ENCODE peak calls at places on chromosomes 2 and 18, in nine cellular contexts. H is GM13976; T is NCI-H82; R is cardiac fibroblast; S is H4; D is PC-3; J is activated CD4-positive, alpha-beta T cell treated with anti-CD3 and anti-CD28 coated beads for 48 hours; P is skeletal muscle cell; O is EH. N is an unnamed sample.

GRCh38 chr18:76387608-76388007 is 107.4 kb downstream of the ZNF516 start:
- DNase-seq in H (no peak), T (no peak), R (no peak), S (no peak), D (no peak), J (no peak), P (no peak), O (no peak), N (no peak)

GRCh38 chr2:145931836-145932352 is 1412.0 kb upstream of the ZEB2 start:
- DNase-seq in H (no peak), T (no peak), R (no peak), S (no peak), D (no peak), J (no peak), P (no peak), O (peak), N (peak)

GRCh38 chr2:102618452-102619413 is 620 bp upstream of the SLC9A2 start:
- DNase-seq in H (peak), T (no peak), R (peak), S (no peak), D (peak), J (peak), P (no peak), O (peak), N (no peak)

GRCh38 chr2:159904565-159905281 is 106.7 kb upstream of the CD302 start:
- DNase-seq in H (peak), T (peak), R (no peak), S (no peak), D (no peak), J (peak), P (no peak), O (peak), N (no peak)

GRCh38 chr2:129004940-129005490 is 686.3 kb upstream of the HS6ST1 start:
- DNase-seq in H (no peak), T (no peak), R (no peak), S (no peak), D (no peak), J (no peak), P (no peak), O (no peak), N (no peak)

GRCh38 chr2:235433860-235434259 is 60.0 kb upstream of the AGAP1 start:
- DNase-seq in H (no peak), T (no peak), R (peak), S (peak), D (peak), J (no peak), P (no peak), O (peak), N (no peak)

GRCh38 chr2:9805435-9806297 is 37.6 kb upstream of the TAF1B start:
- DNase-seq in H (peak), T (peak), R (peak), S (no peak), D (no peak), J (no peak), P (peak), O (no peak), N (no peak)

GRCh38 chr2:126643431-126643830 is 12.5 kb upstream of the GYPC start:
- DNase-seq in H (no peak), T (peak), R (no peak), S (no peak), D (no peak), J (no peak), P (no peak), O (no peak), N (no peak)

GRCh38 chr2:126707941-126708340 is 52.0 kb downstream of the GYPC start:
- DNase-seq in H (no peak), T (peak), R (no peak), S (no peak), D (no peak), J (no peak), P (no peak), O (no peak), N (no peak)

GRCh38 chr2:191302459-191303155 is 57.4 kb downstream of the MYO1B start:
- DNase-seq in H (peak), T (peak), R (no peak), S (no peak), D (peak), J (peak), P (no peak), O (peak), N (no peak)

GRCh38 chr2:77720115-77720514 is 197.9 kb upstream of the LRRTM4 start:
- DNase-seq in H (no peak), T (no peak), R (no peak), S (no peak), D (no peak), J (no peak), P (no peak), O (no peak), N (no peak)

GRCh38 chr2:229133155-229133772 is 137.8 kb downstream of the PID1 start:
- DNase-seq in H (no peak), T (peak), R (peak), S (peak), D (peak), J (no peak), P (no peak), O (peak), N (peak)

GRCh38 chr2:126674075-126674744 is 18.3 kb downstream of the GYPC start:
- DNase-seq in H (no peak), T (no peak), R (no peak), S (no peak), D (no peak), J (no peak), P (no peak), O (no peak), N (no peak)

GRCh38 chr18:26868968-26869586 is 3.6 kb upstream of the AQP4 start:
- DNase-seq in H (no peak), T (no peak), R (no peak), S (peak), D (no peak), J (no peak), P (no peak), O (no peak), N (no peak)

GRCh38 chr2:218322756-218323525 is 30.6 kb upstream of the TMBIM1 start:
- DNase-seq in H (peak), T (peak), R (peak), S (peak), D (peak), J (peak), P (peak), O (peak), N (peak)

GRCh38 chr2:106057206-106057605 is 136.9 kb downstream of the UXS1 start:
- DNase-seq in H (no peak), T (no peak), R (no peak), S (peak), D (peak), J (peak), P (no peak), O (no peak), N (no peak)

GRCh38 chr2:55031505-55031904 is 18.7 kb downstream of the RTN4 start:
- DNase-seq in H (no peak), T (no peak), R (no peak), S (no peak), D (no peak), J (no peak), P (no peak), O (no peak), N (no peak)

GRCh38 chr2:224165901-224166319 is 126.8 kb upstream of the SERPINE2 start:
- DNase-seq in H (no peak), T (no peak), R (peak), S (no peak), D (peak), J (no peak), P (no peak), O (peak), N (no peak)

GRCh38 chr2:112275887-112276773 is 733 bp downstream of the ZC3H6 start:
- DNase-seq in H (peak), T (peak), R (peak), S (peak), D (peak), J (peak), P (peak), O (peak), N (peak)

GRCh38 chr2:99079226-99079625 is 62.3 kb upstream of the C2orf15 start:
- DNase-seq in H (no peak), T (no peak), R (peak), S (no peak), D (peak), J (no peak), P (peak), O (peak), N (no peak)

GRCh38 chr2:159153463-159153862 is 133.0 kb downstream of the WDSUB1 start:
- DNase-seq in H (no peak), T (no peak), R (no peak), S (no peak), D (peak), J (no peak), P (no peak), O (no peak), N (no peak)

GRCh38 chr2:38146917-38147307 is 71.0 kb upstream of the CYP1B1 start:
- DNase-seq in H (peak), T (no peak), R (peak), S (peak), D (peak), J (peak), P (peak), O (peak), N (no peak)

GRCh38 chr2:1053781-1054180 is 103.1 kb downstream of the SNTG2 start:
- DNase-seq in H (no peak), T (no peak), R (no peak), S (no peak), D (no peak), J (no peak), P (no peak), O (no peak), N (no peak)

GRCh38 chr2:190904644-190905043 is 24.0 kb downstream of the GLS start:
- DNase-seq in H (no peak), T (no peak), R (no peak), S (no peak), D (no peak), J (no peak), P (no peak), O (peak), N (no peak)

GRCh38 chr2:9057939-9058761 is 54.7 kb upstream of the MBOAT2 start:
- DNase-seq in H (no peak), T (no peak), R (peak), S (peak), D (no peak), J (peak), P (peak), O (peak), N (no peak)

GRCh38 chr2:234256516-234256915 is 206.0 kb downstream of the SPP2 start:
- DNase-seq in H (no peak), T (no peak), R (no peak), S (no peak), D (no peak), J (no peak), P (no peak), O (no peak), N (no peak)

GRCh38 chr2:45300026-45300750 is 290.9 kb upstream of the SIX2 start:
- DNase-seq in H (no peak), T (peak), R (no peak), S (no peak), D (no peak), J (no peak), P (no peak), O (no peak), N (peak)

GRCh38 chr2:105757361-105757933 is 12.7 kb downstream of the NCK2 start:
- DNase-seq in H (no peak), T (no peak), R (no peak), S (no peak), D (no peak), J (no peak), P (no peak), O (no peak), N (no peak)

GRCh38 chr2:82258151-82258550 is 1953.6 kb upstream of the LRRTM1 start:
- DNase-seq in H (no peak), T (peak), R (no peak), S (no peak), D (peak), J (no peak), P (no peak), O (no peak), N (no peak)

GRCh38 chr2:204274991-204275390 is 270.3 kb upstream of the PARD3B start:
- DNase-seq in H (no peak), T (no peak), R (no peak), S (no peak), D (no peak), J (no peak), P (no peak), O (no peak), N (no peak)

GRCh38 chr18:46732201-46732600 is 24.7 kb downstream of the ST8SIA5 start:
- DNase-seq in H (no peak), T (no peak), R (no peak), S (no peak), D (no peak), J (no peak), P (no peak), O (no peak), N (no peak)

GRCh38 chr2:96174251-96175144 is 29.3 kb upstream of the DUSP2 start:
- DNase-seq in H (peak), T (peak), R (peak), S (peak), D (peak), J (peak), P (no peak), O (peak), N (peak)

GRCh38 chr2:37855283-37856041 is 69.6 kb upstream of the RMDN2 start:
- DNase-seq in H (no peak), T (no peak), R (peak), S (no peak), D (no peak), J (no peak), P (no peak), O (peak), N (no peak)

GRCh38 chr2:212928681-212929080 is 222.7 kb downstream of the IKZF2 start:
- DNase-seq in H (no peak), T (no peak), R (peak), S (no peak), D (no peak), J (no peak), P (no peak), O (peak), N (no peak)

GRCh38 chr2:9247786-9248185 is 41.2 kb downstream of the ASAP2 start:
- DNase-seq in H (no peak), T (peak), R (no peak), S (no peak), D (no peak), J (no peak), P (no peak), O (no peak), N (peak)

GRCh38 chr2:214830794-214831346 is 21.4 kb upstream of the BARD1 start:
- DNase-seq in H (no peak), T (peak), R (peak), S (no peak), D (peak), J (no peak), P (no peak), O (peak), N (no peak)